ENCODE peak calls at places on chromosomes 2 and 18, in four cellular contexts. U, M, V and Y are unnamed samples.

GRCh38 chr2:7440985-7441384 is 523.8 kb downstream of the RNF144A start:
- DNase-seq in V (no peak), M (no peak), U (no peak), Y (no peak)

GRCh38 chr2:119439574-119440500 is 8.2 kb downstream of the TMEM37 start:
- DNase-seq in M (no peak), U (no peak), V (no peak), Y (no peak)

GRCh38 chr2:27506587-27506986 is 9.9 kb downstream of the GCKR start:
- DNase-seq in M (no peak), V (no peak), U (no peak), Y (no peak)

GRCh38 chr2:159894145-159894838 is 96.3 kb upstream of the CD302 start:
- DNase-seq in M (no peak), V (no peak), U (no peak), Y (no peak)

GRCh38 chr2:227407601-227408089 is 19.9 kb upstream of the SCYGR1 start:
- DNase-seq in U (no peak), M (peak), V (no peak), Y (peak)

GRCh38 chr2:229714080-229714735 is at the start of gene DNER:
- DNase-seq in U (no peak), V (no peak), M (no peak), Y (peak)

GRCh38 chr18:35713545-35713944 is 132.0 kb downstream of the GALNT1 start:
- DNase-seq in M (no peak), V (peak), U (peak), Y (no peak)

GRCh38 chr18:48879008-48879431 is 71.7 kb downstream of the SMAD7 start:
- DNase-seq in V (no peak), M (peak), U (no peak), Y (peak)

GRCh38 chr18:8783335-8783993 is 78.1 kb downstream of the MTCL1 start:
- DNase-seq in M (no peak), U (no peak), V (no peak), Y (no peak)

GRCh38 chr2:88122141-88122884 is 5.5 kb downstream of the FABP1 start:
- DNase-seq in U (no peak), V (no peak), M (no peak), Y (no peak)

GRCh38 chr2:205889073-205889472 is 196.9 kb downstream of the INO80D start:
- DNase-seq in U (peak), V (peak), M (no peak), Y (no peak)

GRCh38 chr2:198100323-198100722 is 295.9 kb downstream of the PLCL1 start:
- DNase-seq in U (peak), V (no peak), M (no peak), Y (no peak)

GRCh38 chr2:147945660-147946059 is 74.9 kb downstream of the ORC4 start:
- DNase-seq in U (peak), M (no peak), V (peak), Y (no peak)

GRCh38 chr18:59202258-59202820 is 17.6 kb upstream of the GRP start:
- DNase-seq in U (no peak), M (no peak), V (no peak), Y (no peak)

GRCh38 chr2:222738759-222739292 is 67.4 kb downstream of the MOGAT1 start:
- DNase-seq in M (no peak), V (no peak), U (no peak), Y (no peak)

GRCh38 chr2:231412616-231412963 is 17.1 kb downstream of the B3GNT7 start:
- DNase-seq in V (no peak), M (no peak), U (no peak), Y (no peak)

GRCh38 chr2:11389048-11389413 is 44.6 kb upstream of the ROCK2 start:
- DNase-seq in M (no peak), V (no peak), U (no peak), Y (no peak)

GRCh38 chr2:39728941-39729351 is 50.1 kb downstream of the THUMPD2 start:
- DNase-seq in U (peak), M (no peak), V (peak), Y (no peak)

GRCh38 chr2:201952212-201952611 is 81.4 kb upstream of the FZD7 start:
- DNase-seq in U (no peak), V (no peak), M (peak), Y (no peak)

GRCh38 chr18:51655327-51655698 is 457.8 kb upstream of the MEX3C start:
- DNase-seq in U (no peak), V (no peak), M (no peak), Y (no peak)

GRCh38 chr2:65435625-65436168 is 3.3 kb upstream of the SPRED2 start:
- DNase-seq in U (peak), V (peak), M (peak), Y (peak)

GRCh38 chr2:134411828-134412638 is 158.2 kb downstream of the MGAT5 start:
- DNase-seq in M (peak), V (peak), U (peak), Y (peak)

GRCh38 chr2:156476516-156477206 is 40.5 kb downstream of the GPD2 start:
- DNase-seq in U (peak), V (peak), M (no peak), Y (no peak)

GRCh38 chr2:161005170-161005569 is 155.1 kb upstream of the TANK start:
- DNase-seq in U (no peak), M (no peak), V (no peak), Y (no peak)

GRCh38 chr2:9000442-9000841 is 3.0 kb downstream of the MBOAT2 start:
- DNase-seq in M (no peak), U (no peak), V (no peak), Y (no peak)

GRCh38 chr2:45000341-45000901 is 8.8 kb downstream of the SIX2 start:
- DNase-seq in V (no peak), M (no peak), U (no peak), Y (no peak)
- H3K4me3 ChIP-seq in V (no peak), M (peak), U (no peak), Y (no peak)

DNA sequence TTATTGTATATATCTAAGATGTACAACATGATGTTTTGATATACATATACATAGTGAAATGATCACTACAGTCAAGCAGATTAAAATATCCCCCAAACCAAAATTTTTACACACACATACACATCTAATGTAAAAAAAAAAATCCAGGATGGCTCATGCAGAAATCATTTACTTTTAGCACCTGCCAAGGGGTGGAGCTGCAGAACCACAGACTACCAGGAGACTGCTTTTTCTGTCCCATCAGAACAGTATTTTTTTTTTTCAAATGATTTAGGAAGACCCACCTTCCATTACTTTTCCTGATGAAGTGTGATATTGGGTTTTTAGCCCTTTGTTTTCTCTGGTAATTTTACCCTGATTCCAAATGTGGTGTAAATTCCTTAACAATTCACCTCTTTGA is 61.9 kb downstream of the AQP4 start:
- DNase-seq in V (no peak), M (no peak), U (no peak), Y (no peak)
- H3K4me3 ChIP-seq in V (no peak), M (no peak), U (no peak), Y (no peak)

GRCh38 chr2:23628926-23629325 is 243.9 kb downstream of the KLHL29 start:
- DNase-seq in V (no peak), M (no peak), U (no peak), Y (peak)
- H3K4me3 ChIP-seq in V (no peak), M (no peak), U (no peak), Y (no peak)

GRCh38 chr18:63971320-63972071 is 1.6 kb downstream of the SERPINB8 start:
- DNase-seq in M (no peak), U (peak), V (no peak), Y (no peak)
- H3K4me3 ChIP-seq in M (no peak), U (peak), V (peak), Y (no peak)

GRCh38 chr2:63792523-63792922 is 49.2 kb upstream of the UGP2 start:
- DNase-seq in V (peak), M (no peak), U (peak), Y (no peak)

GRCh38 chr2:63789318-63790051 is 52.2 kb upstream of the UGP2 start:
- DNase-seq in V (no peak), U (peak), M (no peak), Y (no peak)

GRCh38 chr2:63791387-63791786 is 50.3 kb upstream of the UGP2 start:
- DNase-seq in V (no peak), U (no peak), M (no peak), Y (no peak)

GRCh38 chr2:63790913-63791312 is 50.8 kb upstream of the UGP2 start:
- DNase-seq in U (peak), V (peak), M (no peak), Y (no peak)

GRCh38 chr2:63790491-63790890 is 51.2 kb upstream of the UGP2 start:
- DNase-seq in V (no peak), M (no peak), U (peak), Y (no peak)
- H3K4me3 ChIP-seq in V (no peak), M (no peak), U (no peak), Y (no peak)